ENCODE peak calls at places on chromosomes 11 and 22, in ten cellular contexts. C is HCT116, V is psoas muscle, B is endothelial cell of umbilical vein, L is HAP-1, J is suprapubic skin, S is thoracic aorta, F is fibroblast of villous mesenchyme, O is upper lobe of right lung, M is trophoblast cell. T is an unnamed sample.

GRCh38 chr11:2555376-2555775 is 110.6 kb downstream of the KCNQ1 start:
- DNase-seq in V (no peak), B (no peak), C (no peak), M (no peak), S (no peak), J (no peak), O (peak), L (no peak), F (no peak), T (no peak)

GRCh38 chr11:122664188-122664587 is 8.7 kb downstream of the UBASH3B start:
- DNase-seq in B (no peak), J (no peak), L (no peak), V (no peak), M (no peak), S (no peak), O (no peak), F (no peak), C (no peak), T (no peak)

GRCh38 chr11:32259641-32260081 is 168.8 kb downstream of the RCN1 start:
- DNase-seq in S (no peak), M (peak), B (no peak), F (peak), O (peak), J (no peak), V (no peak), C (no peak), L (no peak), T (peak)

GRCh38 chr11:19345848-19346681 is 105.3 kb upstream of the E2F8 start:
- DNase-seq in F (peak), M (no peak), J (no peak), L (no peak), S (no peak), B (peak), V (peak), C (no peak), O (no peak), T (no peak)

GRCh38 chr11:119739975-119740374 is 11.0 kb upstream of the NECTIN1 start:
- DNase-seq in F (no peak), O (no peak), S (no peak), B (no peak), L (no peak), J (no peak), C (no peak), V (no peak), M (no peak), T (no peak)

GRCh38 chr22:17984114-17984513 is 40.2 kb downstream of the MICAL3 start:
- DNase-seq in O (no peak), C (no peak), L (no peak), J (no peak), S (no peak), M (peak), F (no peak), V (no peak), B (peak), T (no peak)

GRCh38 chr11:125132071-125132470 is 20.6 kb upstream of the TMEM218 start:
- DNase-seq in L (no peak), V (no peak), O (no peak), B (no peak), M (no peak), J (no peak), C (no peak), S (no peak), F (no peak), T (no peak)

GRCh38 chr11:120565436-120566155 is 54.0 kb downstream of the GRIK4 start:
- DNase-seq in F (no peak), L (no peak), C (no peak), O (no peak), S (no peak), V (no peak), J (no peak), B (no peak), M (no peak), T (no peak)

GRCh38 chr11:63785823-63786222 is 17.2 kb upstream of the ZFTA start:
- DNase-seq in J (no peak), F (no peak), M (no peak), L (no peak), C (no peak), B (no peak), S (no peak), O (no peak), V (no peak), T (no peak)

GRCh38 chr22:29167032-29167911 is 38.4 kb upstream of the EMID1 start:
- DNase-seq in V (no peak), B (no peak), J (no peak), L (no peak), C (no peak), M (peak), O (no peak), S (no peak), F (no peak), T (no peak)

GRCh38 chr11:128336203-128336602 is 251.2 kb downstream of the ETS1 start:
- DNase-seq in C (no peak), J (no peak), V (peak), B (peak), O (no peak), F (peak), S (no peak), L (no peak), M (peak), T (no peak)

GRCh38 chr11:115985896-115986295 is 481.7 kb upstream of the CADM1 start:
- DNase-seq in V (no peak), S (no peak), O (no peak), C (no peak), M (no peak), L (no peak), B (no peak), J (no peak), F (no peak), T (no peak)

GRCh38 chr11:130122141-130122575 is 37.4 kb upstream of the ST14 start:
- DNase-seq in V (no peak), L (no peak), C (peak), F (no peak), O (no peak), M (no peak), B (peak), J (no peak), S (no peak), T (no peak)

GRCh38 chr22:45832959-45833580 is 143.9 kb downstream of the WNT7B start:
- DNase-seq in B (no peak), S (no peak), O (no peak), J (no peak), F (no peak), C (no peak), V (no peak), L (no peak), M (no peak), T (no peak)

GRCh38 chr11:111086058-111086457 is 159.5 kb upstream of the POU2AF2 start:
- DNase-seq in F (no peak), C (no peak), V (no peak), M (no peak), J (no peak), L (no peak), S (no peak), B (no peak), O (no peak), T (no peak)

GRCh38 chr11:28529540-28530410 is 421.6 kb downstream of the METTL15 start:
- DNase-seq in B (peak), O (no peak), C (peak), S (no peak), M (no peak), L (peak), F (peak), J (no peak), V (no peak), T (peak)

GRCh38 chr22:30223303-30223702 is 23.3 kb downstream of the LIF start:
- DNase-seq in S (no peak), M (no peak), L (no peak), C (no peak), J (no peak), B (no peak), V (no peak), F (no peak), O (no peak), T (no peak)

DNA sequence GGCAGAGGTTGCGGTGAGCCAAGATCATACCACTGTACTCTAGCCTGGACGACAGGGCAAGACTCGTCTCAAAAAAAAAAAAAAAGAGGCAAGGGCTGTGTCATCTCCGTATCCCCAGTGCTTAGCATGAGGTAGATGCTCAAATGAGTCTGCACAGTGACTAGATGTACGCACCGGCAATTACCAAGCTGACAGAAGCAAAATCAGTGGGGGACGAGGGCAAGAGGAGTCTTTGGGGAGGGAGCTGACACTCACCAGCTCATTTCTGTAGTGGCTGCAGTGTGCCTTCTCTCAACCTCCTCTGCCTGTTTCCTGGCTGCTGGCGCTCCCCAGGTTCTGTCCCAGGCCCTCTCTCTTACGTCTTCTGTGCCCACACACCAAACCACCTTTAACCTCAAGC is 69.9 kb downstream of the PACSIN2 start:
- DNase-seq in B (no peak), F (no peak), O (no peak), V (no peak), C (no peak), J (no peak), M (no peak), L (no peak), S (no peak), T (no peak)
- H3K4me3 ChIP-seq in B (no peak), F (no peak), O (no peak), V (no peak), C (no peak), J (no peak), M (no peak), L (no peak), S (no peak), T (no peak)

DNA sequence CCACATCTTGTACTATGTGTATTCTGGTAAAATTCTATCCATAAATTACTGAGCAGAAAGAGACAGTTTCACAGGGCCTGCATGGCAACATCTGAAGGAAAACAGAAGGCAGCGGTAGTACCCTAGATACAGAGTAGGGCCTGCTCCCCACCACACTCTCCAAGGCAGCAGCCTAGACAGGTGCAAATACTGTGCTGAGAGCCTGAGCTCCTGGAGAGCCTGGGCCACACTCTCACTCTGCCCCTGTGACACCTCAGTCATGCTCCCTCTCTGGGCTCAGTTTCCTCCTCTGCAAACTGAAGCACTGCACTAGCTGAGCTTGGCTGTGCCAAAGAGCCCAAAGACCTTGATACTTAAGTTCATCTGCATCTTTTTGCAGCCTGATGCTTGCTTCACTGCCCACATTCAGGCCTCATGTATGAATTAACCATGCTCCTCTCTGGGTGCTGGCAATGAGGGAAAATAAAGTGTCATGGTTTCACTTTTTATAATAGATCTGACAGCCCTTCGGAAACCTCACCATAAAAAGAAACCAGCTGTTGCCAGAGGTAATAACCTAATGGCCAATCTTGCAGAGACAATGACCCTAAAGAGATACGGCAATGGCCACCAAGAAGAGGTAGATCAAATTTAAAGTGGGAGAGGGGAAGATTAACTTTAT is 104.7 kb downstream of the PLEKHA7 start:
- DNase-seq in V (no peak), C (no peak), F (no peak), B (no peak), J (no peak), M (no peak), O (no peak), L (no peak), S (no peak), T (no peak)
- H3K4me3 ChIP-seq in V (no peak), C (no peak), F (no peak), B (no peak), J (no peak), M (no peak), O (no peak), L (no peak), S (no peak), T (no peak)

GRCh38 chr11:34173050-34173449 is 67.6 kb downstream of the NAT10 start:
- DNase-seq in F (no peak), J (no peak), L (no peak), M (no peak), V (peak), S (no peak), C (no peak), B (no peak), O (no peak), T (no peak)
- H3K4me3 ChIP-seq in F (no peak), J (no peak), L (no peak), M (no peak), V (no peak), S (no peak), C (no peak), B (no peak), O (no peak), T (no peak)

GRCh38 chr11:7576671-7577225 is 62.9 kb downstream of the PPFIBP2 start:
- DNase-seq in M (no peak), F (peak), J (no peak), B (peak), V (peak), L (no peak), S (no peak), C (no peak), O (no peak), T (no peak)

GRCh38 chr11:7577226-7577882 is 63.6 kb downstream of the PPFIBP2 start:
- DNase-seq in B (no peak), O (no peak), J (peak), C (no peak), V (peak), L (no peak), S (no peak), M (no peak), F (no peak), T (no peak)

GRCh38 chr11:7577883-7578242 is 64.1 kb downstream of the PPFIBP2 start:
- DNase-seq in O (no peak), F (no peak), J (no peak), C (no peak), L (no peak), S (no peak), B (peak), V (no peak), M (peak), T (no peak)

GRCh38 chr11:7579226-7579825 is 65.5 kb downstream of the PPFIBP2 start:
- DNase-seq in L (no peak), F (no peak), S (no peak), M (peak), B (no peak), C (no peak), J (no peak), V (no peak), O (no peak), T (no peak)

DNA sequence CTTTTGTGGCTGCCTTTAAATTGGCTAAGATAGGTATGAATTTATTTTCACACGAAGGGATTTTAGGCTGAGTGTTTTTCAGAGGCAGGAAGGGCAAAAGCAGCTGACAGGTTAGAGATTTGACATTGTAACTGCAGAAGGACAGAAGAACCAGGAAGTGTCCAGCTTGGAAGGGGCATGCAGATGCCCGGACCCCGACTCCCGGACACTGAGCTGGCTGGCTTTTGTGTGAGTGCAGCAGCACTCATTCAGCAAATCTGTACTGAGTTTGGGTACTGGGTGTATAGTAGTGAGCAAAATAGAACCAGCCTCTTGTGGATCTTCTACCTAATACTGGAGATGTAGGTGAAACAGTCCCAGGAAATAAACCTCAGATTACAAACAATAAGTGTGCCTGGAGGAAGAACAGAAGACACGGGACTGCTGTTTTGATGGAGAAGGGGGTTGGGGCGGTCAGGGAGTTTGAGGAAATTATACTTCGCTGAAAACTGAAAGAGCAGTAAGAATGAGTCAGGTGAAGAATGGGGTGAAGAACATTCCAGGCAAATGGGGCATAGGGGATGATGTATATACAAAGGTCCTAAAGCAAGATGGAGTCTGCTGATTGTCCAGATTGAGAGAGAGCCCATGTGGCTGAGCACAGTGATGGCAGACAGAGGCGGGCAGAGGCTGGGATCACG is 64.6 kb downstream of the PPFIBP2 start:
- DNase-seq in J (no peak), O (no peak), L (no peak), V (no peak), F (no peak), C (no peak), B (no peak), M (no peak), S (no peak), T (no peak)
- H3K4me3 ChIP-seq in J (peak), O (peak), L (no peak), V (peak), F (peak), C (no peak), B (no peak), M (no peak), S (peak), T (no peak)

DNA sequence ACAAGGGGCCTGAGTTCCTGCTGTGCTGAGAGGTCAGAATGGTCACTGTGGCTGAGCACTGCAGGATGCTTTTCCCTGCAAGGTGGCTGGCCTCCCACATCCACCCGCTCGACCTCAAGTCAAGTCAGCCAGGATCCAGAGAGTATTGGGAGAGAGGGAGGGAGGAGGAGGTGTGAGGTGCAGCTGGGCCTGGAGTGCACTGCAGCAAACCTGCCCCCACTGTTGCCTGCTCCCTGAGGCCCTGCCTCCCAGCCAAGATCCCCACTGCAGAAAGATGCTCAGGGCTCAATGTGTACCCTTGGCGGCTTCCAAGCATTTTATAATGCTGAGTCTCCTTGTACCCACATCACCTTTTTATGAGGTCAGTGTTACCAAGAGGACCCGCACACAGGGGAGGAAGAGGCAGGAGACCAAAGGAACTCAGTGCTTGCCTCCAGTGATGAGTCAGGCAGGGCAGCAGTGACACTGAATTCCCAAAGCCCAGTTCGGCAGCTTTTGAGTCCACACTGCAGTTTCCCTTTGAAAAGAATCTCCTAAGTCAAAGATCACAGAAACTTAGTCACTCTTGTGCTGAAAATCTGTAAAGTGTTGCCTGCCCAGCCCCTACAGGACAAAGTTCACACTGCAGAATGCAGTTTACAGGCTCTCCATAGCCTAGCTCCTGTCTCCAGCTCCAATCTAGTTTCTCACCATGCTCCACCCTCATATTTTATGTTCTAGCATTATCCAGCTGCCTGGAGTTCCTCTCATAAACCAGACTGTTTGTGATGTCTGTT is 3.1 kb downstream of the ENDOD1 start:
- DNase-seq in O (no peak), F (peak), L (no peak), V (peak), S (no peak), M (peak), C (no peak), J (no peak), B (peak), T (no peak)
- H3K4me3 ChIP-seq in O (no peak), F (no peak), L (no peak), V (no peak), S (peak), M (peak), C (peak), J (no peak), B (no peak), T (no peak)

DNA sequence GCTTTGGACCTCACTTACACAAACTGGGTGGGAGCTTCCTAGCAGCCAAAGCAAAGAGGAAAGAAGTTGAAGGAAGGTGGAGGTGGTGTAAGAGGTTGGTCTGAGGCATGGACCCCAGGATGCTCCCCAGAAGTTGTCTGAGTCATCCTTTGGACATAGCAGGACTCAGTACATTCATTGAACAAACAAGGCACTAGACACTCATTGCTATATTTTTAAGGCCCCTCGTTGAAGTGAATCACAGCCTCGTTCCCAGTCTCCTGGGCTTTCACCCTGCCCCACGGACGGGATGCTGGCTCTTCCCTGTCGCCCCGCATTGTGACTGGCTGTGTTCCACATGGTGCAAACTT is 95.9 kb upstream of the FGF3 start:
- DNase-seq in B (no peak), M (no peak), V (no peak), S (no peak), J (no peak), C (no peak), F (no peak), L (no peak), O (no peak), T (no peak)
- H3K4me3 ChIP-seq in B (no peak), M (no peak), V (peak), S (peak), J (no peak), C (no peak), F (no peak), L (no peak), O (no peak), T (no peak)

DNA sequence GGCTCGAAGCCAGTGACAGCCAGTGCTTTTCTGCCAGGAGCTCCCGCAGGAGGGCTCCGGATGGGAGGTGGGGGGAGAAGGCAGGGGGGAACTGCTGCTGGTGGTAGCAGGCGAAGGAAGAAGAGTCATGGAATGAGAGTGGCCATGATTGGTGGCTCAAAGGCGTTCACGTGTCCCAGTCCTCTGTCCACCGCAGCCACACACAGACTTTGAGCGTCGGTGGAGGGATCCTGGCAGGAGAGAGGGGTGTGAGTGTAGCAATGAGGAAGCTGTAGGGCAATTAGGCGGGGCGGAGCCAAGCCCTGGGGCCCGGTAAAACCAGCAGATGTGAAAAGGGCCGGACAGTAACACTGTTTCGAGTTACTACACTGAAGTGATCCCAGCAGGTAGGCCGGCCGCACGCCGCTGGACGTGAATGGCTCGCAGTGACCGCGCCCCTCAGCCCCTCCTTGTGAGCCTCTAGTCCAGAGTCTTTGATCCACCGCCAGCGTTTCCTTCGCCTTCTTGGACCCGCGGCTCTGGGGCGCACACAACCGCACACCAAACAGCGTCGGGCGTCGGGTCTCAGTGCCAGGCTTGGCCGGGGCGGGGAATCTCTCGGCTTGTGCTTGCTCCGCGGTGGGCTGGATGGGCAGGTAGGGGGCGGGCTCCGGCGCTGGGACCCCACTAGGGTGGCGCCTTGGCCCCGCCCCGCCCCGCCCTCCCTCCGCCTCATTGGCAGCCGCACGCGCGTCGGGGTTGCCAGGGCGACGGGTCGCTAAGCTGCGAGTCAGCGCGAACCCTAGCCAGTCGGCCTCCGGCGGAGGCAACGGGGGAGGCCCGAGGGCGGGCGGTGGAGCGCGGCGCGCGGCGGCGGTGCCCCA is at the start of gene LRRC10B:
- DNase-seq in J (no peak), M (peak), C (peak), O (peak), S (no peak), L (no peak), V (no peak), B (no peak), F (no peak), T (no peak)
- H3K4me3 ChIP-seq in J (peak), M (peak), C (peak), O (peak), S (peak), L (no peak), V (peak), B (no peak), F (no peak), T (no peak)